ENCODE peak calls at places on chromosomes 12 and 14, in four cellular contexts. J is H9, U is H1, Y is mesendoderm. I is an unnamed sample.

GRCh38 chr12:109088818-109089217 is 4.5 kb downstream of the ALKBH2 start:
- DNase-seq in J (no peak), U (no peak), Y (no peak), I (peak)

GRCh38 chr14:93137864-93138263 is 22.1 kb upstream of the ITPK1 start:
- DNase-seq in J (peak), U (no peak), Y (no peak), I (peak)

GRCh38 chr12:32666510-32666909 is 12.6 kb upstream of the DNM1L start:
- DNase-seq in J (no peak), U (no peak), Y (no peak), I (no peak)

GRCh38 chr12:50166776-50167025 is 468 bp downstream of the CERS5 start:
- DNase-seq in J (no peak), U (no peak), Y (no peak), I (no peak)

GRCh38 chr12:20370001-20370381 is 1.7 kb downstream of the PDE3A start:
- DNase-seq in J (peak), U (peak), Y (peak), I (no peak)

GRCh38 chr14:57999471-57999870 is 133.6 kb upstream of the SLC35F4 start:
- DNase-seq in J (no peak), U (no peak), Y (no peak), I (no peak)

GRCh38 chr12:24083787-24084186 is 134.3 kb upstream of the SOX5 start:
- DNase-seq in J (no peak), U (no peak), Y (no peak), I (no peak)

GRCh38 chr12:51820721-51821422 is 27.6 kb downstream of the FIGNL2 start:
- DNase-seq in J (peak), U (peak), Y (peak), I (peak)

GRCh38 chr14:66992776-66993175 is 196.5 kb upstream of the GARIN2 start:
- DNase-seq in J (no peak), U (no peak), Y (no peak), I (no peak)

GRCh38 chr12:115670869-115671268 is 606.6 kb downstream of the MED13L start:
- DNase-seq in J (no peak), U (no peak), Y (no peak), I (no peak)
- H3K56ac ChIP-seq in J (no peak), U (no peak), Y (no peak), I (no peak)

GRCh38 chr14:51862171-51862838 is 1.9 kb downstream of the GNG2 start:
- DNase-seq in J (no peak), U (no peak), Y (no peak), I (peak)
- H3K9ac ChIP-seq in J (no peak), U (no peak), Y (no peak), I (peak)

GRCh38 chr12:85441740-85442139 is 161.7 kb downstream of the ALX1 start:
- DNase-seq in J (no peak), U (no peak), Y (no peak), I (peak)

GRCh38 chr12:85448548-85449139 is 168.6 kb downstream of the ALX1 start:
- DNase-seq in J (no peak), U (no peak), Y (no peak), I (peak)

GRCh38 chr12:85448031-85448430 is 168.0 kb downstream of the ALX1 start:
- DNase-seq in J (no peak), U (no peak), Y (peak), I (no peak)

GRCh38 chr12:85441025-85441424 is 161.0 kb downstream of the ALX1 start:
- DNase-seq in J (no peak), U (no peak), Y (no peak), I (no peak)

GRCh38 chr12:85445060-85445938 is 165.3 kb downstream of the ALX1 start:
- DNase-seq in J (no peak), U (no peak), Y (peak), I (no peak)
- H3K56ac ChIP-seq in J (no peak), U (no peak), Y (peak), I (no peak)

GRCh38 chr14:94405481-94405880 is 17.1 kb upstream of the SERPINA1 start:
- DNase-seq in J (no peak), U (no peak), Y (no peak), I (no peak)

GRCh38 chr14:94408546-94409095 is 20.2 kb upstream of the SERPINA1 start:
- DNase-seq in J (no peak), U (no peak), Y (no peak), I (no peak)

GRCh38 chr14:94404561-94404960 is 16.2 kb upstream of the SERPINA1 start:
- DNase-seq in J (no peak), U (no peak), Y (no peak), I (no peak)

GRCh38 chr14:94407906-94408305 is 19.5 kb upstream of the SERPINA1 start:
- DNase-seq in J (no peak), U (no peak), Y (peak), I (no peak)

GRCh38 chr14:94406910-94407309 is 18.5 kb upstream of the SERPINA1 start:
- DNase-seq in J (no peak), U (no peak), Y (no peak), I (no peak)
- H3K9ac ChIP-seq in J (no peak), U (no peak), Y (no peak), I (no peak)

GRCh38 chr14:103949386-103949785 is 7.1 kb upstream of the RD3L start:
- DNase-seq in J (no peak), U (no peak), Y (no peak), I (no peak)
- H3K56ac ChIP-seq in J (no peak), U (no peak), Y (no peak), I (no peak)

GRCh38 chr12:116320839-116321238 is 43.3 kb upstream of the MED13L start:
- DNase-seq in J (no peak), U (no peak), Y (no peak), I (peak)
- H3K9ac ChIP-seq in J (no peak), U (no peak), Y (no peak), I (no peak)

DNA sequence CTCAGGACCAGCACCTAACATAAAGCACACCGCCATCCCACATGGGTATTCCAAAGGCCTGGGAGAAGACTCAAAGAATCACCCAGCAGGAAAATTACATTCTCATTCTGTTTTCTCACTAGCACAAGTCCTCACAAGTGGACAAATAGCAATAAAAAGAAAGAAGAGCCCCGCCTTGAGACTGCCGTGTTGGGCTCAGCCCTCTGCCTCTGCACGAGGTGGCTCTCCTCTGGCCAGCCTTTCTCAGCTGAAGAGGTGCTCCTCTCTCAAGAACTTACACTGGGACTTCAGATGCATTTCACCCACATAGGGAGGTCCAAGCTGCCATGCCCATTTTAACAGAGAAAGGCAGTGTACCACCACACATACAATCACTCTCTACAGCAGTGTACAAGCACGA is 207.4 kb downstream of the SPTSSA start:
- DNase-seq in J (no peak), U (no peak), Y (no peak), I (no peak)
- H3K56ac ChIP-seq in J (no peak), U (no peak), Y (no peak), I (no peak)

I was measured in IMR-90.